ENCODE peak calls at places on chromosome 21, in four cellular contexts. S, R, D and T are unnamed samples.

GRCh38 chr21:42377211-42377950 is 11.0 kb upstream of the TFF1 start:
- DNase-seq in S (no peak), R (no peak), D (no peak), T (no peak)

GRCh38 chr21:36676039-36676950 is 22.6 kb upstream of the SIM2 start:
- DNase-seq in S (no peak), R (no peak), D (no peak), T (no peak)

GRCh38 chr21:31005019-31005418 is 33.3 kb downstream of the KRTAP19-8 start:
- DNase-seq in S (no peak), R (no peak), D (no peak), T (no peak)

GRCh38 chr21:36695671-36696389 is 3.1 kb upstream of the SIM2 start:
- DNase-seq in S (no peak), R (no peak), D (no peak), T (no peak)

GRCh38 chr21:36902793-36903192 is 63.7 kb downstream of the HLCS start:
- DNase-seq in S (no peak), R (no peak), D (no peak), T (peak; percentile 12)

GRCh38 chr21:42108554-42108885 is 37.4 kb downstream of the UMODL1 start:
- DNase-seq in S (no peak), R (no peak), D (no peak), T (no peak)

GRCh38 chr21:41247561-41247968 is 69.0 kb upstream of the FAM3B start:
- DNase-seq in S (peak; percentile 73), R (peak; percentile 99), D (peak; percentile 84), T (peak; percentile 82)

GRCh38 chr21:42618713-42619112 is 34.7 kb upstream of the PDE9A start:
- DNase-seq in S (no peak), R (no peak), D (no peak), T (no peak)

GRCh38 chr21:42820513-42821465 is 58.5 kb downstream of the WDR4 start:
- DNase-seq in S (peak; percentile 62), R (no peak), D (no peak), T (no peak)

GRCh38 chr21:41973861-41974751 is 20.3 kb upstream of the C2CD2 start:
- DNase-seq in S (peak; percentile 51), R (no peak), D (no peak), T (no peak)

GRCh38 chr21:30838536-30838935 is 9.0 kb upstream of the KRTAP7-1 start:
- DNase-seq in S (no peak), R (no peak), D (no peak), T (no peak)

GRCh38 chr21:41758550-41758949 is 8.3 kb downstream of the RIPK4 start:
- DNase-seq in S (no peak), R (no peak), D (no peak), T (no peak)

GRCh38 chr21:19508844-19509243 is 1105.3 kb upstream of the TMPRSS15 start:
- DNase-seq in S (no peak), R (no peak), D (no peak), T (no peak)

GRCh38 chr21:42974832-42975820 is 764 bp downstream of the PKNOX1 start:
- DNase-seq in S (peak; percentile 87), R (peak; percentile 56), D (no peak), T (peak; percentile 61)

GRCh38 chr21:40760811-40761210 is 86.1 kb downstream of the DSCAM start:
- DNase-seq in S (no peak), R (no peak), D (no peak), T (no peak)

GRCh38 chr21:45324430-45325205 is 36.9 kb upstream of the POFUT2 start:
- DNase-seq in S (no peak), R (no peak), D (no peak), T (no peak)
- TF ChIP-seq CTCF in S (peak; percentile 13), R (no peak), D (no peak), T (peak; percentile 6)

GRCh38 chr21:15895142-15896106 is 165.6 kb downstream of the USP25 start:
- DNase-seq in S (no peak), R (peak; percentile 54), D (no peak), T (no peak)

GRCh38 chr21:15893902-15894301 is 164.1 kb downstream of the USP25 start:
- DNase-seq in S (no peak), R (no peak), D (no peak), T (no peak)

GRCh38 chr21:15896501-15896900 is 166.7 kb downstream of the USP25 start:
- DNase-seq in S (no peak), R (no peak), D (no peak), T (no peak)

GRCh38 chr21:15894596-15894995 is 164.8 kb downstream of the USP25 start:
- DNase-seq in S (no peak), R (peak; percentile 65), D (no peak), T (peak; percentile 40)
- TF ChIP-seq CTCF in S (peak; percentile 67), R (peak; percentile 54), D (peak; percentile 33), T (peak; percentile 34)

DNA sequence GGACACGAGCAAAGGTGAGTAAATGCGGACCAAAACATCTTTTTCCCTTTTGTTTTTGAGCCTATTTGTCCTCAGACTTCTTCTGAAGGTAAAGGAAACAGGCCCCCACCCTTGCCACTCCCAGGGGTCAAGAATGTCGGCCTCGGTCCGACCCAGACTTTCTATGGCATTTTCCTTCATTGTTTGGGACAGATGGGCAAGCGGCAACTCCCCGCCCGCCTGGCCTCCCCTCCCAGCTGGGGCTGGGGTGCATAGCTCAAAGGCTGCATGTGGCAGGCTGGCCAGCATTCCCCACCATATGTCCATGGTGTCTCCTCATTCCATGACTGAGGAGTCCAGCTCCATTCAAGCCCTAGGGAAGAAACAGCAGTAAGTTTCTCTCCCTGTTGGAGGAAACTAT is 29.3 kb upstream of the TSPEAR start:
- DNase-seq in S (peak; percentile 77), R (no peak), D (no peak), T (no peak)
- TF ChIP-seq CTCF in S (no peak), R (no peak), D (no peak), T (no peak)

GRCh38 chr21:33383056-33383888 is 19.9 kb upstream of the IFNGR2 start:
- DNase-seq in S (no peak), R (peak; percentile 76), D (no peak), T (peak; percentile 91)

GRCh38 chr21:33388188-33388587 is 15.0 kb upstream of the IFNGR2 start:
- DNase-seq in S (no peak), R (no peak), D (no peak), T (no peak)

GRCh38 chr21:33390479-33390878 is 12.7 kb upstream of the IFNGR2 start:
- DNase-seq in S (no peak), R (no peak), D (no peak), T (no peak)

GRCh38 chr21:33384851-33385331 is 18.3 kb upstream of the IFNGR2 start:
- DNase-seq in S (no peak), R (no peak), D (no peak), T (no peak)

DNA sequence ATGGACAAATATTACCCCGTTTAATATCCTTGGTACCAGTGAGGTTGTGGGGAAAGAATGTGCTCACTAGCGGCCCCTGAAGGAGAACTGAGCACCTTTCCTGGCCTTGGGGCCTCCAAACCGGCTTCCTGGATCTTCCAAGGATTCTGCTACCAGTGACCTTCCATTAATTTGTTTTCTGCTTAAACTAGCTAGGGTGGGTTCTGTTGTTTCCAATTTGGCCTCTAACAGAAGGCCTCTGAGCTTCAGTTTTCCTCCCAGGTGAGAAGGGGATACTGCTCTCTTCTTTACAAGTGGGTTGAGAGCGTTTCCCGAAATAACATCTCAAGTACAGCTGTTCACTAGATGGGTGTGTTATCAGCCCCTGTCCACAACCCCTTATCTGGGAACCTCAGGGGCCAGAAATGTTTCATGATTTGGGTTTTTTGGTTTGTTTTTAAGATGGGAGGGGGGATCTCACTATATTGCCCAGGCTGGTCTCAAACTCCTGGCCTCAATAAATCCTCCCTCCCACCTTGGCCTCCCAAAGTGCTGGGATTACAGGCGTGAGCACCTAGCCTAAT is 16.9 kb upstream of the IFNGR2 start:
- DNase-seq in S (no peak), R (no peak), D (no peak), T (no peak)
- TF ChIP-seq CTCF in S (peak; percentile 27), R (no peak), D (no peak), T (peak; percentile 44)

GRCh38 chr21:44890338-44890931 is 16.9 kb upstream of the PTTG1IP start:
- DNase-seq in S (no peak), R (no peak), D (no peak), T (no peak)

GRCh38 chr21:44892095-44892494 is 18.6 kb upstream of the PTTG1IP start:
- DNase-seq in S (no peak), R (no peak), D (no peak), T (no peak)

GRCh38 chr21:44892536-44893277 is 19.2 kb upstream of the PTTG1IP start:
- DNase-seq in S (no peak), R (peak; percentile 63), D (no peak), T (peak; percentile 65)

GRCh38 chr21:44890961-44891541 is 17.6 kb upstream of the PTTG1IP start:
- DNase-seq in S (no peak), R (no peak), D (no peak), T (no peak)

GRCh38 chr21:44891631-44892031 is 18.1 kb upstream of the PTTG1IP start:
- DNase-seq in S (no peak), R (no peak), D (no peak), T (no peak)
- TF ChIP-seq CTCF in S (no peak), R (no peak), D (no peak), T (no peak)

DNA sequence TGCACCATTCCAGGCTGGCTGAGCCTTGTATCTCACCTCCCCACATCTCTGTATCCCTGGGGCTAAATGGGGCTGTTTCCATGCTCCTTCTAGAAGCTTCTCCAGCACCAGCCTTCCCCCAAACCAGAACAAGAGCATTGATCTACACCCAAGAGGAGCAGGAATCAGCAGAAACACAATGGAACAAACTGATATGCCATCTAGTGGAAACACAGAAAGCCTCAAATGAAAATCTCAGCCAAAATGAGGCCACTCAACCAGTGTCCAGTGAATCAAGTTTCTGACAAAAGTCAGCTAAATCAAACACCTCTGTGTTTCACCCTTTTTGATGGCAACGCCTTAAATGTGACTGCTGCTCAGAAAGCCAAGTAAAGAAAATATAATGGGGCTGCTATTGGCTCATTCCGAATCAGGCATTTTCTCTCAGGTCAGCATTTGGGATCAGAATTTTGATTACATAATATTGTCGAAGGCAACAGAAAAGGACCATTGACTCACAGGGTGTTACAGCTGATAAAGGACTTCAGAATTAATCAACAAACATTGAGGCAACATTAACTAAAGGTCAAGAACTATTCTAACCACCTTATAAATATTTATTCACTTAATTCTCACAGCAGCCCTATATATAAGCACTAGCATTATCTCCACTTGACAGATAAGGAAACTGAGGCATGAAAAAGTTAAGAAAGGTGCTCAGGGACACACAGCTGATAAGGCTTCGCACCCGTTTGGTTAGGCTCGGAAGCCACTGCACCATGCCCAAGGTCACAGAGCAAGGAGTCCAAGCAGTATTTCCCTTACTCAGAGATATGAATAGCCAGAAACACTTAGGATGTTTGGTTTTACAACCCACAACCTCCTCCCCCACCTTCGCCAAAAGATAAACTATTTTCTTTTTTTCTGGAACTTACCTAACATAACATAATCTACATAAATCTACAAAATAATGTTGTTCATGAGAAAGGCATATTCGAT is 85.8 kb upstream of the KCNJ15 start:
- DNase-seq in S (no peak), R (peak; percentile 15), D (no peak), T (peak; percentile 14)
- TF ChIP-seq CTCF in S (peak; percentile 21), R (peak; percentile 30), D (no peak), T (peak; percentile 26)